ENCODE peak calls at places on chromosomes 13 and 19, in ten cellular contexts. C, P, E, W, J, B, Y, L, R and K are unnamed samples.

GRCh38 chr13:40508112-40508511 is 158.3 kb downstream of the FOXO1 start:
- DNase-seq in R (no peak), L (peak; percentile 60), Y (no peak), C (no peak), E (no peak), J (no peak), B (peak; percentile 32), W (peak; percentile 43), P (no peak), K (no peak)

GRCh38 chr19:33275933-33276619 is 26.3 kb downstream of the CEBPA start:
- DNase-seq in R (no peak), C (peak; percentile 61), L (no peak), B (no peak), P (no peak), E (no peak), J (no peak), Y (no peak), W (no peak), K (no peak)

GRCh38 chr19:55693336-55693974 is 18.4 kb downstream of the EPN1 start:
- DNase-seq in Y (no peak), W (no peak), R (peak; percentile 39), C (peak; percentile 40), J (no peak), L (no peak), B (no peak), P (no peak), E (no peak), K (no peak)

GRCh38 chr13:30664689-30665088 is 47.0 kb downstream of the USPL1 start:
- DNase-seq in W (no peak), R (no peak), L (no peak), J (no peak), C (no peak), P (no peak), B (no peak), Y (no peak), E (no peak), K (no peak)

GRCh38 chr13:25286308-25286968 is 850 bp downstream of the MTMR6 start:
- DNase-seq in R (no peak), W (peak; percentile 35), L (peak; percentile 15), E (no peak), C (no peak), P (no peak), J (peak; percentile 42), Y (no peak), B (no peak), K (peak; percentile 19)

GRCh38 chr13:100983111-100983510 is 308.5 kb upstream of the TMTC4 start:
- DNase-seq in J (no peak), L (no peak), W (no peak), Y (no peak), E (no peak), B (peak; percentile 83), C (no peak), P (no peak), R (no peak), K (no peak)

GRCh38 chr13:99305180-99305965 is 1.8 kb downstream of the GPR183 start:
- DNase-seq in C (no peak), B (no peak), R (no peak), Y (no peak), E (no peak), J (no peak), W (no peak), P (no peak), L (no peak), K (no peak)

GRCh38 chr13:48126944-48127814 is 32.3 kb upstream of the MED4 start:
- DNase-seq in R (no peak), C (no peak), Y (peak; percentile 47), J (peak; percentile 59), P (peak; percentile 78), E (no peak), L (peak; percentile 54), B (peak; percentile 59), W (peak; percentile 75), K (peak; percentile 17)

GRCh38 chr13:99766641-99767045 is 204.9 kb downstream of the ZIC5 start:
- DNase-seq in L (no peak), J (no peak), R (no peak), P (no peak), C (no peak), B (no peak), E (no peak), Y (no peak), W (no peak), K (no peak)

GRCh38 chr19:4744451-4745170 is 21.0 kb upstream of the DPP9 start:
- DNase-seq in Y (no peak), C (no peak), W (peak; percentile 22), B (peak; percentile 52), J (no peak), L (peak; percentile 47), P (peak; percentile 42), E (no peak), R (no peak), K (no peak)

GRCh38 chr13:47226516-47226915 is 329.7 kb upstream of the HTR2A start:
- DNase-seq in R (no peak), B (no peak), J (no peak), L (no peak), W (no peak), P (no peak), C (no peak), E (no peak), Y (no peak), K (no peak)

GRCh38 chr13:105346141-105346766 is 1189.2 kb downstream of the EFNB2 start:
- DNase-seq in P (no peak), R (no peak), C (no peak), W (no peak), B (peak; percentile 54), J (no peak), L (peak; percentile 81), E (peak; percentile 21), Y (no peak), K (no peak)

GRCh38 chr13:30792257-30793000 is 57.1 kb downstream of the ALOX5AP start:
- DNase-seq in B (peak; percentile 97), C (peak; percentile 85), L (peak; percentile 61), R (peak; percentile 68), J (no peak), P (peak; percentile 62), E (peak; percentile 56), W (peak; percentile 49), Y (no peak), K (peak; percentile 69)

GRCh38 chr13:99417151-99417820 is 84.0 kb upstream of the TM9SF2 start:
- DNase-seq in B (no peak), J (no peak), Y (no peak), E (no peak), P (no peak), R (no peak), L (no peak), W (no peak), C (no peak), K (peak; percentile 38)

GRCh38 chr19:14563989-14564650 is 7.7 kb downstream of the NDUFB7 start:
- DNase-seq in E (no peak), P (no peak), W (no peak), C (peak; percentile 80), J (peak; percentile 55), B (no peak), R (no peak), Y (no peak), L (no peak), K (peak; percentile 48)

GRCh38 chr13:89748716-89749115 is 1598.8 kb upstream of the MIR17HG start:
- DNase-seq in P (no peak), E (no peak), W (no peak), Y (no peak), C (no peak), J (no peak), L (no peak), R (no peak), B (peak; percentile 53), K (no peak)

GRCh38 chr13:31204592-31204991 is 4.8 kb downstream of the B3GLCT start:
- DNase-seq in Y (no peak), L (no peak), B (no peak), C (no peak), E (peak; percentile 26), W (no peak), P (no peak), R (no peak), J (no peak), K (no peak)

GRCh38 chr13:113178070-113178895 is 19.8 kb downstream of the PROZ start:
- DNase-seq in J (no peak), C (no peak), L (peak; percentile 40), Y (no peak), E (no peak), P (no peak), B (peak; percentile 84), W (no peak), R (no peak), K (no peak)

GRCh38 chr19:58568731-58569130 is 4.4 kb downstream of the MZF1 start:
- DNase-seq in Y (no peak), B (no peak), L (no peak), P (no peak), E (no peak), R (no peak), J (no peak), C (no peak), W (no peak), K (no peak)

GRCh38 chr13:25249001-25249543 is 38.2 kb downstream of the MTMR6 start:
- DNase-seq in C (no peak), W (peak; percentile 9), R (no peak), B (peak; percentile 24), Y (peak; percentile 17), L (peak; percentile 16), P (no peak), E (no peak), J (peak; percentile 24), K (no peak)

GRCh38 chr13:50357586-50358118 is 342.4 kb downstream of the KCNRG start:
- DNase-seq in E (no peak), Y (no peak), P (peak; percentile 34), B (peak; percentile 69), L (peak; percentile 34), W (peak; percentile 25), C (no peak), R (no peak), J (no peak), K (peak; percentile 10)

GRCh38 chr13:97911311-97912138 is 42.0 kb upstream of the IPO5 start:
- DNase-seq in E (no peak), L (peak; percentile 32), W (no peak), C (no peak), R (no peak), Y (no peak), J (peak; percentile 14), P (no peak), B (no peak), K (no peak)
- TF ChIP-seq CTCF in E (peak; percentile 47), L (peak; percentile 60), W (no peak), C (no peak), R (peak; percentile 19), Y (peak; percentile 51), J (peak; percentile 47), P (peak; percentile 46), B (peak; percentile 33), K (peak; percentile 28)

GRCh38 chr19:43471091-43471490 is 5.7 kb upstream of the LYPD3 start:
- DNase-seq in Y (no peak), E (no peak), B (no peak), P (no peak), W (no peak), C (no peak), R (no peak), J (no peak), L (no peak), K (no peak)
- TF ChIP-seq CTCF in Y (no peak), E (no peak), B (no peak), P (no peak), W (no peak), C (no peak), R (no peak), J (no peak), L (no peak), K (no peak)

GRCh38 chr19:41959056-41960053 is at the start of gene RABAC1:
- DNase-seq in W (peak; percentile 86), E (peak; percentile 70), B (peak; percentile 81), R (peak; percentile 92), Y (peak; percentile 36), P (peak; percentile 90), C (peak; percentile 96), L (peak; percentile 77), J (peak; percentile 96), K (peak; percentile 91)
- TF ChIP-seq CTCF in W (no peak), E (peak; percentile 29), B (peak; percentile 21), R (peak; percentile 23), Y (peak; percentile 49), P (no peak), C (no peak), L (peak; percentile 37), J (peak; percentile 58), K (no peak)

GRCh38 chr19:9431475-9431874 is 3.9 kb downstream of the ZNF266 start:
- DNase-seq in R (no peak), E (peak; percentile 5), Y (no peak), W (no peak), B (no peak), L (no peak), P (peak; percentile 20), C (no peak), J (no peak), K (peak; percentile 36)
- TF ChIP-seq CTCF in R (peak; percentile 43), E (peak; percentile 70), Y (peak; percentile 41), W (no peak), B (no peak), L (peak; percentile 52), P (peak; percentile 63), C (peak; percentile 15), J (peak; percentile 35), K (peak; percentile 39)